ENCODE peak calls at places on chromosomes 1 and 21, in four cellular contexts. Q is ACHN, L is mesothelial cell of epicardium, U is left cardiac atrium. D is an unnamed sample.

GRCh38 chr1:1357871-1358432 is 403 bp downstream of the MXRA8 start:
- DNase-seq in Q (no peak), L (peak; percentile 34), U (no peak), D (peak; percentile 37)

GRCh38 chr1:66356605-66357004 is 177.3 kb upstream of the SGIP1 start:
- DNase-seq in Q (no peak), L (no peak), U (no peak), D (no peak)

GRCh38 chr1:33349778-33350610 is 29.1 kb upstream of the A3GALT2 start:
- DNase-seq in Q (peak; percentile 85), L (peak; percentile 74), U (peak; percentile 94), D (peak; percentile 95)

GRCh38 chr1:7555391-7556185 is 215.5 kb upstream of the VAMP3 start:
- DNase-seq in Q (no peak), L (no peak), U (peak; percentile 11), D (no peak)

GRCh38 chr1:108502138-108502537 is 52.0 kb downstream of the NBPF6 start:
- DNase-seq in Q (no peak), L (no peak), U (no peak), D (no peak)

GRCh38 chr1:233448290-233448689 is 120.8 kb downstream of the MAP3K21 start:
- DNase-seq in Q (no peak), L (no peak), U (peak; percentile 34), D (no peak)

GRCh38 chr21:34962586-34963222 is 86.4 kb downstream of the RUNX1 start:
- DNase-seq in Q (no peak), L (no peak), U (no peak), D (no peak)

GRCh38 chr1:117595993-117596720 is 9.7 kb upstream of the TENT5C start:
- DNase-seq in Q (no peak), L (no peak), U (no peak), D (no peak)